ENCODE peak calls at places on chromosome 17, in seven cellular contexts. R is uterus; O is aorta; G is CD8-positive, alpha-beta T cell; I is OCI-LY7; L is lower lobe of right lung; K is mesenchymal stem cell. X is an unnamed sample.

GRCh38 chr17:19370493-19370960 is 7.8 kb upstream of the MAPK7 start:
- DNase-seq in R (no peak), O (peak; percentile 67), G (no peak), I (no peak), L (peak; percentile 68), K (no peak), X (no peak)

GRCh38 chr17:73546770-73547345 is 97.4 kb downstream of the SDK2 start:
- DNase-seq in R (no peak), O (peak; percentile 74), G (peak; percentile 21), I (peak; percentile 95), L (peak; percentile 88), K (peak; percentile 3), X (peak; percentile 50)

GRCh38 chr17:48384164-48384563 is 45.9 kb downstream of the SKAP1 start:
- DNase-seq in R (no peak), O (no peak), G (no peak), I (no peak), L (no peak), K (no peak), X (no peak)

GRCh38 chr17:7186241-7186640 is 7.1 kb upstream of the ASGR1 start:
- DNase-seq in R (no peak), O (no peak), G (no peak), I (peak; percentile 26), L (peak; percentile 15), K (no peak), X (no peak)

GRCh38 chr17:73478768-73479424 is 165.3 kb downstream of the SDK2 start:
- DNase-seq in R (no peak), O (no peak), G (no peak), I (no peak), L (no peak), K (no peak), X (no peak)

GRCh38 chr17:48178327-48178726 is 70.8 kb downstream of the SNX11 start:
- DNase-seq in R (no peak), O (no peak), G (no peak), I (no peak), L (no peak), K (no peak), X (no peak)

GRCh38 chr17:59763861-59764260 is 56.4 kb downstream of the VMP1 start:
- DNase-seq in R (no peak), O (no peak), G (no peak), I (no peak), L (no peak), K (peak; percentile 79), X (no peak)

GRCh38 chr17:78257810-78258322 is 26.4 kb downstream of the TMEM235 start:
- DNase-seq in R (no peak), O (peak; percentile 66), G (no peak), I (peak; percentile 41), L (peak; percentile 70), K (peak; percentile 82), X (no peak)

GRCh38 chr17:49195746-49196145 is 14.6 kb downstream of the GNGT2 start:
- DNase-seq in R (no peak), O (no peak), G (no peak), I (no peak), L (no peak), K (no peak), X (no peak)

GRCh38 chr17:58270476-58271290 is 10.1 kb downstream of the MPO start:
- DNase-seq in R (no peak), O (no peak), G (no peak), I (peak; percentile 11), L (no peak), K (no peak), X (no peak)

GRCh38 chr17:65593870-65594584 is 32.6 kb upstream of the AXIN2 start:
- DNase-seq in R (no peak), O (no peak), G (no peak), I (no peak), L (no peak), K (peak; percentile 32), X (peak; percentile 34)

GRCh38 chr17:36880506-36880905 is 56.8 kb upstream of the LHX1 start:
- DNase-seq in R (no peak), O (no peak), G (no peak), I (no peak), L (no peak), K (no peak), X (no peak)

GRCh38 chr17:31525801-31526549 is 134.5 kb downstream of the RAB11FIP4 start:
- DNase-seq in R (no peak), O (no peak), G (no peak), I (peak; percentile 65), L (no peak), K (peak; percentile 21), X (no peak)

GRCh38 chr17:7548585-7549400 is at the start of gene TNFSF12:
- DNase-seq in R (peak; percentile 68), O (peak; percentile 82), G (peak; percentile 63), I (no peak), L (peak; percentile 84), K (peak; percentile 40), X (peak; percentile 31)

GRCh38 chr17:58352843-58353719 is 1.1 kb upstream of the SUPT4H1 start:
- DNase-seq in R (no peak), O (peak; percentile 65), G (no peak), I (peak; percentile 67), L (peak; percentile 57), K (peak; percentile 80), X (no peak)

DNA sequence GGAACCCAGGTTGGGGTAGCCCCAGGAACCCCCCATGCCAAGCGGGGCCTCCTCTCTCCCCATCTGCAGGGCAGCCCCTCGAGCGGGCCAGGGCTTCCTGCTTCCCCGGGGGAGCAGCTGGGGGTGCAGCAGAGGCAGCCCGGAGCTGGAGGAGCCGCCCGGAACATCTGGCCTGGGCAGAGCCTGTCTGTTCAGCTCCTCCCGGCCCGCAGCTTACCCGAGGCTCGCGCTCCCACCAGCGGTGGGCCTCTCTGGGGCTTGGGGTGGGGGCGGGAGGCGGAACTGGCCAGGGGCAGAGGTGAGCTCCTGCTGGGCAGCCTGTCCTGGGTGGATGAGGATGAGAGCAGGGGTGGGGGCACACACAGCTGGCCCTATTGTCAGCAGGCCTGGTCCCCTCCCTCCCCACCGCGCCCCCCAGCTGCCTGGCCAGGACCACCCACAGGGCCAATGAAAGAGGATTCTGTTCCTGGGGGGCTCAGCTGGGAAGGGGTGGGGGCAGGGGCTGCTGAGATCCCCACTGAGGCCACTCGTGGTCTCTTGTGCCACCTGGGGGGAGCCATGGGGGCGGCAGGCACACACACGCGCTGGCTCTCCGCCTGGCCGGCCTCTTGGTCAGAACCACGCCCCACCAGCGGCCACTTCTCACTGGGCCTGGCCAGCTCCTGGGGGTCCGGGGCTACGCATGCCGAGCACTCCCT is 34.7 kb downstream of the BAHCC1 start:
- DNase-seq in R (peak; percentile 52), O (no peak), G (no peak), I (no peak), L (no peak), K (no peak), X (peak; percentile 66)
- H3K4me3 ChIP-seq in R (no peak overlapping the region), O (no peak overlapping the region), G (no peak overlapping the region), I (no peak overlapping the region), L (peak overlapping the region; percentile 14), K (no peak overlapping the region), X (no peak overlapping the region)

GRCh38 chr17:69760562-69760961 is 314.5 kb upstream of the KCNJ16 start:
- DNase-seq in R (no peak), O (no peak), G (no peak), I (no peak), L (no peak), K (no peak), X (no peak)
- H3K9me3 ChIP-seq in R (no peaks in the 10 kb centered on the region), O (no peaks in the 10 kb centered on the region), G (no peaks in the 10 kb centered on the region), I (no peaks in the 10 kb centered on the region), L (no peaks in the 10 kb centered on the region), K (no peaks in the 10 kb centered on the region), X (peaks cover 4% of the 10 kb centered on the region)

GRCh38 chr17:13016881-13017622 is 775 bp downstream of the ELAC2 start:
- DNase-seq in R (no peak), O (no peak), G (no peak), I (no peak), L (no peak), K (peak; percentile 59), X (no peak)
- H3K4me3 ChIP-seq in R (peak overlapping the region; percentile 70), O (peak overlapping the region; percentile 92), G (peak overlapping the region; percentile 62), I (peak overlapping the region; percentile 85), L (peak overlapping the region; percentile 89), K (peak overlapping the region; percentile 100), X (peak overlapping the region; percentile 73)

GRCh38 chr17:79365361-79365760 is 245.5 kb downstream of the RBFOX3 start:
- DNase-seq in R (no peak), O (peak; percentile 14), G (no peak), I (no peak), L (no peak), K (no peak), X (no peak)

GRCh38 chr17:79364695-79365094 is 246.2 kb downstream of the RBFOX3 start:
- DNase-seq in R (no peak), O (peak; percentile 17), G (no peak), I (no peak), L (no peak), K (no peak), X (no peak)

GRCh38 chr17:79368521-79368920 is 242.3 kb downstream of the RBFOX3 start:
- DNase-seq in R (no peak), O (peak; percentile 0), G (no peak), I (no peak), L (no peak), K (no peak), X (no peak)

GRCh38 chr17:79366988-79367571 is 243.8 kb downstream of the RBFOX3 start:
- DNase-seq in R (no peak), O (peak; percentile 17), G (no peak), I (no peak), L (no peak), K (no peak), X (no peak)

GRCh38 chr17:79365836-79366831 is 244.7 kb downstream of the RBFOX3 start:
- DNase-seq in R (no peak), O (peak; percentile 17), G (no peak), I (no peak), L (peak; percentile 34), K (no peak), X (no peak)
- H3K9me3 ChIP-seq in R (no peaks in the 10 kb centered on the region), O (no peaks in the 10 kb centered on the region), G (no peaks in the 10 kb centered on the region), I (no peaks in the 10 kb centered on the region), L (no peaks in the 10 kb centered on the region), K (no peaks in the 10 kb centered on the region), X (no peaks in the 10 kb centered on the region)